ENCODE peak calls at places on chromosomes 16 and 17, in four cellular contexts. N, A, L and E are unnamed samples.

GRCh38 chr16:31427441-31428276 is 501 bp downstream of the COX6A2 start:
- DNase-seq in N (no peak), A (no peak), L (peak), E (peak)

GRCh38 chr17:7293821-7294613 is 422 bp downstream of the YBX2 start:
- DNase-seq in N (no peak), A (peak), L (peak), E (peak)

GRCh38 chr17:29291163-29291752 is 2.7 kb downstream of the NUFIP2 start:
- DNase-seq in N (peak), A (peak), L (no peak), E (peak)

GRCh38 chr17:2017274-2017941 is 7.7 kb downstream of the RTN4RL1 start:
- DNase-seq in N (peak), A (no peak), L (no peak), E (no peak)

GRCh38 chr16:14061732-14062259 is 9.3 kb upstream of the MRTFB start:
- DNase-seq in N (no peak), A (no peak), L (no peak), E (no peak)

GRCh38 chr17:65154770-65155589 is 17.8 kb downstream of the RGS9 start:
- DNase-seq in N (no peak), A (no peak), L (no peak), E (peak)

GRCh38 chr16:1729026-1729425 is 23.0 kb downstream of the MAPK8IP3 start:
- DNase-seq in N (no peak), A (no peak), L (no peak), E (no peak)

GRCh38 chr16:53666816-53667415 is 36.7 kb downstream of the RPGRIP1L start:
- DNase-seq in N (no peak), A (no peak), L (no peak), E (no peak)

GRCh38 chr16:31440511-31441184 is 1.9 kb downstream of the ZNF843 start:
- DNase-seq in N (no peak), A (no peak), L (no peak), E (no peak)

GRCh38 chr16:20944861-20945390 is 44.4 kb downstream of the LYRM1 start:
- DNase-seq in N (no peak), A (no peak), L (no peak), E (no peak)

GRCh38 chr17:18256351-18256750 is 2.2 kb downstream of the FLII start:
- DNase-seq in N (no peak), A (no peak), L (no peak), E (no peak)

GRCh38 chr16:10088380-10088793 is 93.8 kb downstream of the GRIN2A start:
- DNase-seq in N (no peak), A (no peak), L (no peak), E (peak)

GRCh38 chr17:58728831-58729230 is 26.8 kb upstream of the PPM1E start:
- DNase-seq in N (no peak), A (no peak), L (no peak), E (no peak)

GRCh38 chr16:63714876-63715275 is 1407.0 kb downstream of the CDH11 start:
- DNase-seq in N (no peak), A (no peak), L (no peak), E (no peak)

GRCh38 chr17:72122002-72122310 is 1.1 kb downstream of the SOX9 start:
- DNase-seq in N (no peak), A (no peak), L (no peak), E (peak)

GRCh38 chr17:40558300-40558584 is 7.0 kb downstream of the CCR7 start:
- DNase-seq in N (no peak), A (no peak), L (no peak), E (no peak)

GRCh38 chr16:52439171-52439701 is 107.7 kb downstream of the TOX3 start:
- DNase-seq in N (no peak), A (no peak), L (no peak), E (no peak)

DNA sequence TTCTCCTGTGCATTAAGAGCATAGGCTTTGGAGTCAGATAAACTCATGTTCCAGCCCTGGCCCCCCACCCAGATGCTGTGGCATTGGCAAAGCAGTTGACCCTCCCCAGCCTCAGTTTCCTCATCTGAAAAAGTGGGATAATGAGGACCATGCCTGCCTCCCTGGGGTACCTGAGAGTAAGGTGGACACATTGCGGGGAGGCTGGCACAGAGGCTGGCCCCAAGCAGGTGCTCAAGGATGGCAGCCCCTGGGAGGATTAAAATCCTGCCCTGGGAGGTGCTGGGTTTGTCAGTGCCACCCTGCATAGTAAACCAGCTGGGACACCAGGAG is 11.8 kb downstream of the ENPP7 start:
- DNase-seq in N (no peak), A (no peak), L (no peak), E (no peak)
- H2AFZ ChIP-seq in N (no peak), A (no peak), L (no peak), E (no peak)

GRCh38 chr17:45430006-45430737 is 2.5 kb downstream of the ARHGAP27 start:
- DNase-seq in N (no peak), A (no peak), L (no peak), E (no peak)
- TF ChIP-seq EZH2 in N (no peak), A (peak), L (peak), E (peak)

GRCh38 chr16:3010510-3010909 is 2.2 kb upstream of the CLDN9 start:
- DNase-seq in N (no peak), A (no peak), L (no peak), E (no peak)
- H3K4me2 ChIP-seq in N (peak), A (no peak), L (peak), E (peak)

GRCh38 chr16:87541882-87542234 is 49.0 kb upstream of the ZCCHC14 start:
- DNase-seq in N (no peak), A (no peak), L (no peak), E (no peak)
- H2AFZ ChIP-seq in N (no peak), A (no peak), L (no peak), E (no peak)

DNA sequence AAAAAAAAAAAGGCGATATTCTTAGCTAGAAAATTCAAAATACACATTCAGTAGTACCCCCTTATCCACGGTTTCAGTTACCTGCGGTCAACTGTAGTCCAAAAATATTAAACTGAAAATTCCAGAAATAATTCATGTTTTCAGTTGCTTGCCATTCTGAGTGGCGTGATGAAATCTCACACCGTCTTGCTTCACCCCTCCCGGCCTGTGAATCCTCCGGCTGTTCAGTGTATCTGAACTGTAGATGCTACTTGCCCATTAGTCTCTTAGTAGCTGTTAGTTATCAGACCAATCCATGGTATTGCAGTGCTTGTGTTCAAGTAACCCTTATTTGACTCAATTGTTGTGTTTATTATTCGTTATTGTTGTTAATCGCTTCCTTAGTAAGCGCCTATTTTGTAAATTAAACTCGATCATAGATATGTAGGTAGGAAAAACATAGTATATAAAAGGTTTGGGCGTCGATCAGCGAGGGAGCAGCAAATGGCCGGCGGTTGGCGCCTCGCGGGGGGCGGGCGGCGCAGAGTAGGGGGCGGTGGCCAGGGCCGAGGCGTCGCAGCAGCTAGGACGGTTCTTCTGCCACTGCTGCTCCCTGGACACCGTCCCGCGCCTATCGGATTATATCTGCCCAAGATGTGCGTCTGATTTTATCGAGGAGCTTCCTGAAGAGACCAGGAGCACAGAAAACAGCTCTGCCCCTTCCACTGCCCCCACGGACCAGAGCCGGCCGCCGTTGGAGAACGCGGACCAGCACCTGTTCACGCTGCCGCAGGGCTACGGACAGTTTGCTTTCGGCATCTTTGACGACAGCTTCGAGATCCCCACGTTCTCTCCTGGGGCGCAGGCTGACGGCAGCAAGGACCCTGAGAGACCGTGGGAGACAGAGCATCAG is 39.8 kb upstream of the AKAP1 start:
- DNase-seq in N (no peak), A (no peak), L (no peak), E (no peak)
- TF ChIP-seq EZH2 in N (no peak), A (no peak), L (no peak), E (no peak)

DNA sequence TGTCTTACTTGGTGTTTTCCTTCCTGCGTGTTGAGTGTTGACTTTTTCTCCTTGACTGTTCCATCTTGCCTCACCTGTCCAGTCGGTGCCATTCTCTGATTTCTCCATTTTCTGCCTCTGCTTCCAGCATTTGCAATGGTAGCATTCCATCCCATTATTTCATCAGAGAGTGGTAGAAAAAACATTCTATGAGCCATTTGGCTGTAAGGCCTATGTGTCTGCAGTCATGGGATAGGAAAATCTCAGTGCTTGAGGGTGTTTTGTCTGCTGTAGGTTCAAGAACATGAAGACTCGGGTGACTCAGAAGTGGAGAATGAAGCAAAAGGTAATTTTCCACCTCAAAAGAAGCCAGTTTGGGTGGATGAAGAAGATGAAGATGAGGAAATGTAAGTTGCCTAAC is 2.7 kb downstream of the UTP18 start:
- DNase-seq in N (no peak), A (no peak), L (no peak), E (peak)
- H3K4me2 ChIP-seq in N (peak), A (no peak), L (no peak), E (no peak)

GRCh38 chr16:70508752-70509151 is 14.6 kb downstream of the COG4 start:
- DNase-seq in N (no peak), A (no peak), L (no peak), E (no peak)
- H2AFZ ChIP-seq in N (no peak), A (no peak), L (no peak), E (no peak)

DNA sequence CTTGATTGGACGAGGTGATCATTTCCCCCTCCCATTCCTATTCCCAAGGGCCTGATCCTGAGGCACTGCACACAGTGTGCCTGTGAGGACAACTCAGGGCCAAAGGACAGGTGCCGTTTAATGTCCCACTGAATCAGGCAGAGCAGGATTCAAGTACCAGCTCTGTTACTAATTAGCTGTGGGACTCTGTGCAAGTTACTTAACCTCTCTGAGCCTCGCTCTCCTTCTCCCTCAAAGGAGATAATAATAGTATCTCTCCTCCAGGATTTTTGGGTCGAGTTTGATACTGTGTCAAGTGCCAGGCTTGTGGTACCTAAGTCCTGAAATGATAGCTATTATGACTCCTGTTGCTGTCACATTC is 86.8 kb upstream of the NKD1 start:
- DNase-seq in N (no peak), A (no peak), L (no peak), E (no peak)
- TF ChIP-seq EZH2 in N (no peak), A (no peak), L (no peak), E (no peak)